ENCODE peak calls at places on chromosomes 12 and 14, in eight cellular contexts. E, P, Z, W, Q, O, M and J are unnamed samples.

GRCh38 chr12:130087222-130087621 is 75.0 kb upstream of the FZD10 start:
- DNase-seq in E (no peak), P (no peak), Z (no peak), W (no peak), Q (no peak), O (no peak), M (no peak), J (no peak)

GRCh38 chr14:21317433-21317832 is 37.5 kb downstream of the RPGRIP1 start:
- DNase-seq in E (no peak), P (no peak), Z (no peak), W (no peak), Q (no peak), O (no peak), M (no peak), J (no peak)

GRCh38 chr14:29846339-29847129 is 81.1 kb downstream of the PRKD1 start:
- DNase-seq in E (no peak), P (peak; percentile 9), Z (no peak), W (no peak), Q (no peak), O (no peak), M (no peak), J (no peak)

GRCh38 chr12:110537605-110538409 is 35.7 kb downstream of the RAD9B start:
- DNase-seq in E (no peak), P (no peak), Z (no peak), W (no peak), Q (peak; percentile 74), O (no peak), M (no peak), J (no peak)

GRCh38 chr12:46990211-46990610 is 89.2 kb upstream of the PCED1B start:
- DNase-seq in E (no peak), P (no peak), Z (no peak), W (no peak), Q (no peak), O (no peak), M (no peak), J (no peak)

GRCh38 chr14:84555493-84555892 is 974.5 kb upstream of the FLRT2 start:
- DNase-seq in E (no peak), P (no peak), Z (no peak), W (no peak), Q (no peak), O (no peak), M (no peak), J (no peak)

GRCh38 chr14:31411218-31411727 is 9.1 kb downstream of the HEATR5A start:
- DNase-seq in E (no peak), P (no peak), Z (no peak), W (no peak), Q (no peak), O (no peak), M (no peak), J (no peak)

GRCh38 chr12:62948123-62948522 is 13.2 kb upstream of the PPM1H start:
- DNase-seq in E (no peak), P (no peak), Z (no peak), W (no peak), Q (no peak), O (no peak), M (no peak), J (no peak)

GRCh38 chr12:101782544-101782855 is 43.2 kb upstream of the SYCP3 start:
- DNase-seq in E (no peak), P (no peak), Z (no peak), W (no peak), Q (no peak), O (no peak), M (no peak), J (no peak)

GRCh38 chr12:123034865-123035264 is 54.4 kb downstream of the ARL6IP4 start:
- DNase-seq in E (no peak), P (no peak), Z (no peak), W (no peak), Q (no peak), O (no peak), M (no peak), J (no peak)

GRCh38 chr12:2783936-2784600 is 10.7 kb upstream of the FKBP4 start:
- DNase-seq in E (peak; percentile 23), P (no peak), Z (peak; percentile 67), W (peak; percentile 62), Q (peak; percentile 71), O (no peak), M (peak; percentile 23), J (no peak)

GRCh38 chr12:69239922-69240624 is 704 bp downstream of the CPSF6 start:
- DNase-seq in E (no peak), P (no peak), Z (peak; percentile 33), W (peak; percentile 60), Q (peak; percentile 43), O (peak; percentile 60), M (no peak), J (peak; percentile 73)

GRCh38 chr12:122749569-122750332 is 2.9 kb upstream of the DENR start:
- DNase-seq in E (no peak), P (no peak), Z (no peak), W (peak; percentile 71), Q (no peak), O (no peak), M (no peak), J (no peak)

GRCh38 chr12:128660532-128661215 is 163.1 kb downstream of the SLC15A4 start:
- DNase-seq in E (no peak), P (no peak), Z (no peak), W (no peak), Q (no peak), O (no peak), M (no peak), J (no peak)

GRCh38 chr12:18703326-18703725 is 34.5 kb downstream of the PLCZ1 start:
- DNase-seq in E (no peak), P (no peak), Z (no peak), W (no peak), Q (no peak), O (no peak), M (no peak), J (no peak)

GRCh38 chr12:113200016-113200797 is 14.7 kb downstream of the RITA1 start:
- DNase-seq in E (no peak), P (no peak), Z (no peak), W (no peak), Q (no peak), O (no peak), M (no peak), J (no peak)

GRCh38 chr12:116150001-116150400 is 127.5 kb downstream of the MED13L start:
- DNase-seq in E (no peak), P (no peak), Z (no peak), W (no peak), Q (no peak), O (no peak), M (no peak), J (no peak)

GRCh38 chr12:67433393-67434175 is 164.4 kb downstream of the CAND1 start:
- DNase-seq in E (no peak), P (no peak), Z (no peak), W (no peak), Q (no peak), O (no peak), M (no peak), J (no peak)

DNA sequence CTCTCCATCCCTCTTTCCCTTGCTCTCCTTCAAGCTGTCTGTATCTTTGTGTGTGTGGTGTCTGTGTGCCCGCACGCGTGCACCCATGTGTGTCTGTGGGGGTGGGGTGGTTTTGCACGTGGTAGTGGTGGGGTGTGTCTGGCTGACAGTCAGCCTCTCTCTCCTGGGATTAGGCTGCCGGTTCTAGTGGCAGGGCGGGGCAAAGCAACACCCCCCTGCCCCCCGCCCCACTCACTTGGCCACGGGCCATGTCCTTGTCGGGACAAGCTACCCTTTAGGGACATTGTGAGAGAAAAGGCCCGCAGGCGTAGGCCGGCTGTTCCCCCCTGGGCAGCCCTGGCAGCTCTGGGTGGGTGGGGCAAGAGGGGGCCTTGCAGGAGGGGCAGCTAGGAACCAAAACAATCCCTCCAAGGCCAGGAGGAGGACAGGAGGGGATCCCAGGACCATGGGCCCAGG is 182.6 kb downstream of the ALG10 start:
- DNase-seq in E (no peak), P (no peak), Z (no peak), W (no peak), Q (no peak), O (no peak), M (no peak), J (no peak)
- H3K9me3 ChIP-seq in E (no peaks in the 10 kb centered on the region), P (no peaks in the 10 kb centered on the region), Z (no peaks in the 10 kb centered on the region), W (no peaks in the 10 kb centered on the region), Q (no peaks in the 10 kb centered on the region), O (no peaks in the 10 kb centered on the region), M (no peaks in the 10 kb centered on the region), J (peaks cover 4% of the 10 kb centered on the region)

GRCh38 chr12:45439039-45439438 is 223.1 kb downstream of the ANO6 start:
- DNase-seq in E (peak; percentile 8), P (no peak), Z (no peak), W (no peak), Q (no peak), O (no peak), M (no peak), J (no peak)
- H3K27ac ChIP-seq in E (no peak overlapping the region), P (no peak overlapping the region), Z (no peak overlapping the region), W (no peak overlapping the region), Q (no peak overlapping the region), O (no peak overlapping the region), M (no peak overlapping the region), J (no peak overlapping the region)

GRCh38 chr14:72000907-72001306 is 68.7 kb downstream of the RGS6 start:
- DNase-seq in E (no peak), P (peak; percentile 34), Z (no peak), W (no peak), Q (peak; percentile 60), O (no peak), M (no peak), J (peak; percentile 57)
- H3K4me3 ChIP-seq in E (no peak overlapping the region), P (no peak overlapping the region), Z (no peak overlapping the region), W (no peak overlapping the region), Q (peak overlapping the region; percentile 19), O (no peak overlapping the region), M (no peak overlapping the region), J (peak overlapping the region; percentile 14)

GRCh38 chr14:105943973-105944602 is 417.7 kb downstream of the TMEM121 start:
- DNase-seq in E (no peak), P (no peak), Z (no peak), W (no peak), Q (no peak), O (no peak), M (peak; percentile 68), J (no peak)

GRCh38 chr14:105945891-105946290 is 419.5 kb downstream of the TMEM121 start:
- DNase-seq in E (no peak), P (no peak), Z (no peak), W (no peak), Q (no peak), O (peak; percentile 54), M (no peak), J (no peak)

GRCh38 chr14:105947599-105947998 is 421.2 kb downstream of the TMEM121 start:
- DNase-seq in E (no peak), P (no peak), Z (no peak), W (no peak), Q (no peak), O (no peak), M (no peak), J (no peak)

GRCh38 chr14:105941226-105942166 is 415.1 kb downstream of the TMEM121 start:
- DNase-seq in E (no peak), P (no peak), Z (no peak), W (no peak), Q (no peak), O (peak; percentile 38), M (no peak), J (no peak)

GRCh38 chr14:105944632-105945610 is 418.5 kb downstream of the TMEM121 start:
- DNase-seq in E (peak; percentile 34), P (no peak), Z (peak; percentile 28), W (peak; percentile 63), Q (peak; percentile 46), O (peak; percentile 57), M (peak; percentile 67), J (peak; percentile 63)
- H3K9me3 ChIP-seq in E (no peaks in the 10 kb centered on the region), P (no peaks in the 10 kb centered on the region), Z (no peaks in the 10 kb centered on the region), W (peaks cover 2% of the 10 kb centered on the region), Q (peaks cover 12% of the 10 kb centered on the region), O (no peaks in the 10 kb centered on the region), M (no peaks in the 10 kb centered on the region), J (no peaks in the 10 kb centered on the region)